ENCODE peak calls at places on chromosomes 4 and X, in seven cellular contexts. N is GM12878, Y is HCT116, O is SK-N-SH, U is H1, L is HepG2, X is K562. S is an unnamed sample.

GRCh38 chr4:72591547-72591946 is 22.5 kb upstream of the ADAMTS3 start:
- DNase-seq in N (no peak), Y (no peak), O (peak; percentile 19), U (no peak), L (no peak), X (no peak), S (no peak)

GRCh38 chr4:32686123-32686522 is 1966.0 kb downstream of the PCDH7 start:
- DNase-seq in N (no peak), Y (no peak), O (no peak), U (no peak), L (no peak), X (no peak), S (no peak)

GRCh38 chr4:187209921-187210613 is 486.4 kb upstream of the FAT1 start:
- DNase-seq in N (no peak), Y (no peak), O (no peak), U (no peak), L (no peak), X (no peak), S (peak; percentile 2)

GRCh38 chr4:612052-612748 is 13.2 kb upstream of the PDE6B start:
- DNase-seq in N (no peak), Y (no peak), O (no peak), U (no peak), L (no peak), X (no peak), S (no peak)

GRCh38 chr4:12724520-12724919 is 759.6 kb downstream of the RAB28 start:
- DNase-seq in N (no peak), Y (no peak), O (peak; percentile 2), U (no peak), L (peak; percentile 3), X (peak; percentile 14), S (no peak)

GRCh38 chr4:30832652-30833051 is 112.5 kb downstream of the PCDH7 start:
- DNase-seq in N (no peak), Y (no peak), O (peak; percentile 12), U (no peak), L (no peak), X (no peak), S (no peak)

GRCh38 chr4:173932701-173933100 is 350.8 kb downstream of the FBXO8 start:
- DNase-seq in N (no peak), Y (no peak), O (no peak), U (no peak), L (no peak), X (no peak), S (no peak)

GRCh38 chr4:169164669-169165415 is 105.9 kb downstream of the SH3RF1 start:
- DNase-seq in N (no peak), Y (no peak), O (no peak), U (no peak), L (no peak), X (no peak), S (no peak)

GRCh38 chrX:2701600-2701999 is 10.5 kb downstream of the CD99 start:
- DNase-seq in N (peak; percentile 37), Y (no peak), O (no peak), U (no peak), L (no peak), X (no peak), S (no peak)

GRCh38 chr4:41750158-41750623 is 1.7 kb upstream of the PHOX2B start:
- DNase-seq in N (no peak), Y (no peak), O (no peak), U (no peak), L (no peak), X (no peak), S (no peak)

GRCh38 chr4:140185725-140186124 is 31.7 kb upstream of the MAML3 start:
- DNase-seq in N (no peak), Y (no peak), O (no peak), U (no peak), L (no peak), X (no peak), S (no peak)

GRCh38 chr4:182826391-182826790 is 90.8 kb downstream of the DCTD start:
- DNase-seq in N (no peak), Y (no peak), O (no peak), U (no peak), L (no peak), X (no peak), S (no peak)

GRCh38 chr4:56907009-56907408 is 691 bp upstream of the REST start:
- DNase-seq in N (no peak), Y (no peak), O (peak; percentile 22), U (no peak), L (no peak), X (peak; percentile 11), S (no peak)

GRCh38 chrX:10071451-10072163 is 85.2 kb upstream of the CLCN4 start:
- DNase-seq in N (no peak), Y (no peak), O (no peak), U (no peak), L (no peak), X (no peak), S (no peak)

GRCh38 chr4:186792994-186793393 is 69.3 kb upstream of the FAT1 start:
- DNase-seq in N (no peak), Y (no peak), O (no peak), U (no peak), L (no peak), X (no peak), S (no peak)

GRCh38 chr4:89781321-89781720 is 55.6 kb downstream of the SNCA start:
- DNase-seq in N (no peak), Y (no peak), O (no peak), U (no peak), L (no peak), X (no peak), S (no peak)

GRCh38 chr4:2761035-2761923 is 5.1 kb upstream of the TNIP2 start:
- DNase-seq in N (no peak), Y (no peak), O (peak; percentile 18), U (no peak), L (peak; percentile 86), X (peak; percentile 45), S (no peak)

GRCh38 chr4:88618782-88619485 is 26.7 kb downstream of the HERC3 start:
- DNase-seq in N (no peak), Y (no peak), O (no peak), U (no peak), L (no peak), X (no peak), S (no peak)

GRCh38 chrX:48046846-48047245 is 24.6 kb downstream of the ZNF630 start:
- DNase-seq in N (no peak), Y (no peak), O (no peak), U (no peak), L (no peak), X (no peak), S (no peak)

GRCh38 chrX:28586891-28587635 is at the start of gene IL1RAPL1:
- DNase-seq in N (no peak), Y (no peak), O (no peak), U (no peak), L (no peak), X (no peak), S (peak; percentile 48)

GRCh38 chr4:4869380-4869723 is 9.9 kb downstream of the MSX1 start:
- DNase-seq in N (no peak), Y (no peak), O (no peak), U (no peak), L (no peak), X (no peak), S (no peak)

GRCh38 chr4:4871267-4872147 is 12.0 kb downstream of the MSX1 start:
- DNase-seq in N (no peak), Y (no peak), O (peak; percentile 39), U (no peak), L (no peak), X (no peak), S (no peak)

GRCh38 chr4:4868506-4869379 is 9.3 kb downstream of the MSX1 start:
- DNase-seq in N (no peak), Y (no peak), O (no peak), U (no peak), L (no peak), X (no peak), S (no peak)

GRCh38 chr4:4870493-4871266 is 11.2 kb downstream of the MSX1 start:
- DNase-seq in N (no peak), Y (no peak), O (no peak), U (no peak), L (no peak), X (no peak), S (no peak)

GRCh38 chr4:4869731-4870483 is 10.4 kb downstream of the MSX1 start:
- DNase-seq in N (no peak), Y (no peak), O (no peak), U (no peak), L (no peak), X (no peak), S (no peak)
- TF ChIP-seq JUND in N (no peak), Y (no peak), O (no peak), U (no peak), L (no peak), X (no peak), S (no peak)

GRCh38 chr4:118865091-118865708 is 23.5 kb upstream of the SYNPO2 start:
- DNase-seq in N (no peak), Y (peak; percentile 64), O (peak; percentile 62), U (no peak), L (peak; percentile 56), X (peak; percentile 31), S (peak; percentile 46)
- TF ChIP-seq JUND in N (no peak), Y (no peak), O (no peak), U (no peak), L (no peak), X (no peak), S (no peak)

GRCh38 chr4:48069026-48069425 is 52.5 kb downstream of the NIPAL1 start:
- DNase-seq in N (no peak), Y (no peak), O (no peak), U (no peak), L (no peak), X (no peak), S (no peak)

GRCh38 chr4:48068182-48068581 is 51.6 kb downstream of the NIPAL1 start:
- DNase-seq in N (no peak), Y (no peak), O (no peak), U (no peak), L (no peak), X (no peak), S (no peak)

GRCh38 chr4:48064349-48064748 is 47.8 kb downstream of the NIPAL1 start:
- DNase-seq in N (no peak), Y (no peak), O (no peak), U (no peak), L (no peak), X (no peak), S (no peak)

GRCh38 chr4:48067536-48067935 is 51.0 kb downstream of the NIPAL1 start:
- DNase-seq in N (no peak), Y (no peak), O (no peak), U (no peak), L (no peak), X (no peak), S (no peak)

DNA sequence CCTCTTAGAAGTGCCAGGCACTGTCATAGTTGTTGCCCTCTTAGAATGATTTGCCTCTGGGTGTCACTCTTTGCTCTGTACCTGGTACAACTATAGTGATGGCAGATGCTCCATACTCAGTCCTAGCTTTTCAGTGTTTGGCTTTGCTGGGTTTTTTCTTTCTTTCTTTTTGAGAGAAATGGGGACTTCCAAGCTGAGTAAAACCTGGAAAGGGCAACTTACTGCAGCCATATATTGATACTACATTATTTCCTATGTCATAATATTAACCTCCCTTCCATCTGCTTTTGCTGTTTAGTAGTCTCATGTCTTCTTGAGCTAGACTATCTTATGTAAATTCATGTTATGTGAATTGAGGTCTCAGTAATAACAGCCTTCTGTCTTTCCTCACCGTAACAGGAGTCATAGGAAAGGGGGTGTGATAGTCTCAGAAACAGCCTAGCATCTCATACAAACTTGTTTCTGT is 49.0 kb downstream of the NIPAL1 start:
- DNase-seq in N (peak; percentile 40), Y (no peak), O (no peak), U (no peak), L (no peak), X (no peak), S (no peak)
- TF ChIP-seq JUND in N (no peak), Y (no peak), O (no peak), U (no peak), L (no peak), X (no peak), S (no peak)

GRCh38 chrX:112067601-112068000 is 15.0 kb downstream of the TRPC5 start:
- DNase-seq in N (no peak), Y (no peak), O (no peak), U (no peak), L (no peak), X (no peak), S (no peak)
- TF ChIP-seq JUND in N (no peak), Y (no peak), O (no peak), U (no peak), L (no peak), X (no peak), S (no peak)